ENCODE peak calls at places on chromosomes 13 and 19, in six cellular contexts. K, S, Z, B, M and O are unnamed samples. For H3K79me1, the result is how much of the 10 kb centered on the place peaks cover.

GRCh38 chr13:32206097-32206740 is 108.9 kb downstream of the ZAR1L start:
- DNase-seq in B (no peak), Z (peak), M (no peak), S (no peak), K (peak), O (no peak)

GRCh38 chr13:65597839-65598818 is 1632.0 kb downstream of the PCDH9 start:
- DNase-seq in Z (peak), S (no peak), B (no peak), K (peak), M (no peak), O (peak)

GRCh38 chr13:51764184-51765141 is 39.5 kb downstream of the DHRS12 start:
- DNase-seq in Z (peak), B (no peak), S (no peak), K (peak), M (no peak), O (no peak)

GRCh38 chr13:41639955-41640780 is 182.8 kb downstream of the RGCC start:
- DNase-seq in Z (no peak), K (peak), B (no peak), M (no peak), S (no peak), O (no peak)

GRCh38 chr19:1672769-1673644 is 20.6 kb upstream of the TCF3 start:
- DNase-seq in K (no peak), S (no peak), Z (no peak), M (peak), B (no peak), O (no peak)

GRCh38 chr19:2032296-2032941 is 16.9 kb upstream of the BTBD2 start:
- DNase-seq in M (peak), Z (peak), K (peak), S (no peak), B (peak), O (no peak)

GRCh38 chr19:6132482-6132881 is 3.0 kb upstream of the ACSBG2 start:
- DNase-seq in B (no peak), M (no peak), K (no peak), S (no peak), Z (no peak), O (no peak)

GRCh38 chr19:8608858-8609209 is 1.7 kb downstream of the ADAMTS10 start:
- DNase-seq in M (no peak), S (no peak), K (no peak), B (no peak), Z (no peak), O (no peak)

GRCh38 chr13:20140487-20140886 is 20.4 kb downstream of the GJA3 start:
- DNase-seq in S (no peak), K (no peak), B (no peak), Z (no peak), M (no peak), O (no peak)

GRCh38 chr19:45793178-45793564 is 526 bp upstream of the DMWD start:
- DNase-seq in M (no peak), S (no peak), B (no peak), Z (no peak), K (no peak), O (no peak)

GRCh38 chr19:3617463-3617862 is 9.1 kb downstream of the CACTIN start:
- DNase-seq in B (no peak), Z (no peak), M (peak), S (no peak), K (no peak), O (no peak)

GRCh38 chr19:58559275-58560006 is 1.0 kb upstream of the UBE2M start:
- DNase-seq in B (peak), Z (peak), S (peak), M (peak), K (peak), O (peak)

GRCh38 chr13:113216165-113217056 is 7.0 kb downstream of the CUL4A start:
- DNase-seq in B (no peak), S (peak), M (peak), K (peak), Z (peak), O (no peak)

GRCh38 chr19:35860818-35861639 is 4.3 kb downstream of the KIRREL2 start:
- DNase-seq in K (peak), M (peak), Z (no peak), S (peak), B (peak), O (no peak)

GRCh38 chr13:84571264-84571663 is 689.0 kb upstream of the SLITRK1 start:
- DNase-seq in K (no peak), S (no peak), M (no peak), Z (peak), B (no peak), O (no peak)

GRCh38 chr13:51066091-51066831 is 44.8 kb downstream of the C13orf42 start:
- DNase-seq in Z (peak), B (peak), K (peak), M (no peak), S (no peak), O (no peak)

GRCh38 chr13:24605923-24606372 is 74.3 kb upstream of the ATP12A start:
- DNase-seq in M (no peak), B (peak), S (no peak), K (peak), Z (peak), O (peak)

GRCh38 chr13:99376924-99377323 is 69.7 kb upstream of the GPR183 start:
- DNase-seq in Z (no peak), B (peak), M (no peak), S (no peak), K (no peak), O (no peak)

GRCh38 chr13:99374994-99375805 is 68.0 kb upstream of the GPR183 start:
- DNase-seq in Z (no peak), M (no peak), B (peak), S (no peak), K (no peak), O (peak)

GRCh38 chr13:99375806-99376080 is 68.5 kb upstream of the GPR183 start:
- DNase-seq in M (no peak), B (peak), K (no peak), S (no peak), Z (no peak), O (no peak)

GRCh38 chr13:99377641-99378040 is 70.4 kb upstream of the GPR183 start:
- DNase-seq in B (peak), Z (no peak), M (peak), S (no peak), K (no peak), O (no peak)

GRCh38 chr13:99376132-99376531 is 68.9 kb upstream of the GPR183 start:
- DNase-seq in S (no peak), K (no peak), M (no peak), Z (no peak), B (peak), O (peak)
- H3K9ac ChIP-seq in S (no peak), K (no peak), M (no peak), Z (no peak), B (no peak), O (no peak)

DNA sequence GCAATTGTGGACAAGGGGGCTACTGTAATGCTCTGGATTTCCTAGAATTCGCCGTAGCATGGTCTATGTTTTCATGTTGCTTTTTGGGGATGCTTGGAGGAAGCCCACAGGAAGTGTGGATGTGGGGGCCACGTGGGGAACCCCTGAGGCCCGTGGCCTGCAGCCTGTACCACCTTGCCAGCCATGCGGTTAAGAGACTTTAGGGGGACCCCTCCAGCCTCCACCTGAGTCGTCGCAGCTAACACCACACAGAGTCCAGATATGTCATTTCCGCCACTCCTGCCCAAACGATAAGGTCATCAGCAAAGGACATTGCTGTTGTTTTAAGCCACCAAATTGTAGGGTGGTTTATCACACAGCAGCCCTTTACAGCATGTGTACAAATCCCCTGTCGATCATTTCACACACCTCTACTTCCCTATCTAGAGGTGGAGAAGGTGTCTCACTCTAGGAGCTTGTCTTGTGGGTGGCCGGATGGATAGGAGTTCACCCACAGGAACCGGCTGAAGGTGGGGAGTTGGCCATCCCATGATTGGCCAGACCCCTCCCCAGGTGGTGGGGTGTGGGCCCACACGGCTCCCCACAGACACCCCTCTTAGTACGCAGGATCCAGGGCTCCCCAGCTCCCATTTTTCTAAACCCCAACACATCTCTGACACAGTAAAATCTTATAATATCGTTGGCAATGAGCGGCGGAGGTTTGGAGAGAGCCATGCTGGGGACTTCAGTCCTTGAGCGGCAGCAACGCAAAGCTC is 226.7 kb downstream of the TEX29 start:
- DNase-seq in B (no peak), S (no peak), K (no peak), Z (no peak), M (no peak), O (no peak)
- H4K91ac ChIP-seq in B (no peak), S (no peak), K (no peak), Z (no peak), M (no peak), O (no peak)

GRCh38 chr19:10748195-10748923 is 30.5 kb downstream of the DNM2 start:
- DNase-seq in B (no peak), Z (no peak), S (no peak), K (no peak), M (no peak), O (no peak)

GRCh38 chr19:10748924-10749434 is 31.1 kb downstream of the DNM2 start:
- DNase-seq in K (peak), M (no peak), Z (no peak), B (no peak), S (no peak), O (peak)

GRCh38 chr19:10749435-10750384 is 31.8 kb downstream of the DNM2 start:
- DNase-seq in K (no peak), B (no peak), S (no peak), M (no peak), Z (no peak), O (peak)

GRCh38 chr19:10747271-10747670 is 29.4 kb downstream of the DNM2 start:
- DNase-seq in B (no peak), M (no peak), K (no peak), Z (no peak), S (no peak), O (peak)

GRCh38 chr19:10747674-10748073 is 29.8 kb downstream of the DNM2 start:
- DNase-seq in B (no peak), Z (no peak), S (no peak), K (no peak), M (no peak), O (no peak)
- H3K79me1 ChIP-seq in B (under half), Z (half or more), S (under half), K (under half), M (under half), O (under half)

GRCh38 chr19:40284251-40284500 is 969 bp downstream of the AKT2 start:
- DNase-seq in Z (no peak), M (no peak), S (no peak), B (no peak), K (no peak), O (no peak)

GRCh38 chr19:40285353-40286234 is 449 bp upstream of the AKT2 start:
- DNase-seq in S (peak), M (peak), K (peak), Z (peak), B (peak), O (peak)

GRCh38 chr19:40286235-40286530 is 1.0 kb upstream of the AKT2 start:
- DNase-seq in S (no peak), K (no peak), Z (no peak), M (no peak), B (no peak), O (no peak)

GRCh38 chr19:40284501-40285352 is at the start of gene AKT2:
- DNase-seq in Z (peak), B (peak), M (peak), K (peak), S (peak), O (no peak)

GRCh38 chr19:40286674-40287421 is 1.7 kb upstream of the AKT2 start:
- DNase-seq in S (no peak), B (no peak), M (no peak), K (no peak), Z (no peak), O (no peak)
- H3K9ac ChIP-seq in S (no peak), B (no peak), M (no peak), K (peak), Z (peak), O (no peak)